ENCODE peak calls at places on chromosomes 12 and 14, in six cellular contexts. P, F, X, H, J and W are unnamed samples.

GRCh38 chr12:63098851-63099250 is 52.1 kb downstream of the AVPR1A start:
- DNase-seq in P (peak), F (no peak), X (no peak), H (peak), J (no peak), W (no peak)

GRCh38 chr12:57586128-57586527 is 4.9 kb upstream of the PIP4K2C start:
- DNase-seq in P (no peak), F (no peak), X (no peak), H (no peak), J (no peak), W (no peak)

GRCh38 chr14:21382886-21383847 is 652 bp downstream of the SUPT16H start:
- DNase-seq in P (peak), F (peak), X (peak), H (peak), J (peak), W (peak)

GRCh38 chr12:68428724-68429580 is 96.8 kb upstream of the MDM1 start:
- DNase-seq in P (no peak), F (no peak), X (no peak), H (peak), J (no peak), W (peak)

GRCh38 chr14:96938946-96939345 is 141.8 kb downstream of the VRK1 start:
- DNase-seq in P (peak), F (no peak), X (no peak), H (no peak), J (no peak), W (no peak)

GRCh38 chr12:89448526-89448925 is 76.1 kb downstream of the GALNT4 start:
- DNase-seq in P (no peak), F (no peak), X (no peak), H (no peak), J (no peak), W (no peak)

GRCh38 chr12:131287015-131287937 is 333.6 kb downstream of the ADGRD1 start:
- DNase-seq in P (no peak), F (no peak), X (no peak), H (no peak), J (no peak), W (no peak)

GRCh38 chr14:24171422-24172260 is at the start of gene REC8:
- DNase-seq in P (peak), F (peak), X (peak), H (peak), J (peak), W (no peak)

GRCh38 chr12:49446571-49446970 is 79.3 kb downstream of the SPATS2 start:
- DNase-seq in P (no peak), F (no peak), X (no peak), H (no peak), J (no peak), W (no peak)

GRCh38 chr12:127389923-127390322 is 877.0 kb upstream of the TMEM132C start:
- DNase-seq in P (no peak), F (no peak), X (no peak), H (peak), J (no peak), W (peak)

GRCh38 chr14:77299776-77300175 is 20.9 kb downstream of the POMT2 start:
- DNase-seq in P (no peak), F (no peak), X (no peak), H (no peak), J (no peak), W (no peak)

GRCh38 chr14:29821665-29822429 is 105.8 kb downstream of the PRKD1 start:
- DNase-seq in P (no peak), F (no peak), X (no peak), H (no peak), J (no peak), W (no peak)